ENCODE peak calls at places on chromosome 1, in four cellular contexts. One of them, this sample, is unnamed.

GRCh38 chr1:26161408-26162219 is 2.7 kb downstream of the FAM110D start:
- DNase-seq in mucosa of descending colon: no peak
- DNase-seq in pancreas: peak; percentile 87
- DNase-seq in foreskin fibroblast: peak; percentile 71
- DNase-seq in this sample: peak; percentile 38

GRCh38 chr1:48493970-48494769 is 22.2 kb upstream of the SPATA6 start:
- DNase-seq in pancreas: no peak
- DNase-seq in mucosa of descending colon: no peak
- DNase-seq in foreskin fibroblast: peak; percentile 95
- DNase-seq in this sample: peak; percentile 37

GRCh38 chr1:215923129-215923824 is 356.2 kb downstream of the KCTD3 start:
- DNase-seq in mucosa of descending colon: no peak
- DNase-seq in pancreas: no peak
- DNase-seq in foreskin fibroblast: no peak
- DNase-seq in this sample: no peak

GRCh38 chr1:75768021-75768420 is 18.0 kb upstream of the RABGGTB start:
- DNase-seq in mucosa of descending colon: no peak
- DNase-seq in pancreas: no peak
- DNase-seq in foreskin fibroblast: no peak
- DNase-seq in this sample: no peak

GRCh38 chr1:222417264-222417663 is 130.6 kb downstream of the HHIPL2 start:
- DNase-seq in mucosa of descending colon: no peak
- DNase-seq in foreskin fibroblast: no peak
- DNase-seq in pancreas: no peak
- DNase-seq in this sample: no peak

GRCh38 chr1:221708076-221708571 is 33.8 kb downstream of the DUSP10 start:
- DNase-seq in pancreas: no peak
- DNase-seq in mucosa of descending colon: no peak
- DNase-seq in foreskin fibroblast: no peak
- DNase-seq in this sample: peak; percentile 95

GRCh38 chr1:151565500-151566189 is 25.5 kb downstream of the TUFT1 start:
- DNase-seq in pancreas: no peak
- DNase-seq in mucosa of descending colon: no peak
- DNase-seq in foreskin fibroblast: no peak
- DNase-seq in this sample: no peak

GRCh38 chr1:155247667-155248563 is 7.4 kb downstream of the ENTREP3 start:
- DNase-seq in pancreas: peak; percentile 71
- DNase-seq in foreskin fibroblast: no peak
- DNase-seq in mucosa of descending colon: no peak
- DNase-seq in this sample: no peak

GRCh38 chr1:184512724-184513123 is 125.9 kb downstream of the C1orf21 start:
- DNase-seq in foreskin fibroblast: no peak
- DNase-seq in mucosa of descending colon: no peak
- DNase-seq in pancreas: no peak
- DNase-seq in this sample: no peak

GRCh38 chr1:101128851-101129250 is 103.3 kb upstream of the DPH5 start:
- DNase-seq in mucosa of descending colon: no peak
- DNase-seq in pancreas: no peak
- DNase-seq in foreskin fibroblast: no peak
- DNase-seq in this sample: peak; percentile 75

GRCh38 chr1:97489834-97490233 is 431.0 kb downstream of the DPYD start:
- DNase-seq in mucosa of descending colon: no peak
- DNase-seq in pancreas: no peak
- DNase-seq in foreskin fibroblast: peak; percentile 77
- DNase-seq in this sample: no peak

GRCh38 chr1:59595774-59596173 is 219.0 kb upstream of the HOOK1 start:
- DNase-seq in pancreas: no peak
- DNase-seq in mucosa of descending colon: no peak
- DNase-seq in foreskin fibroblast: peak; percentile 85
- DNase-seq in this sample: no peak

GRCh38 chr1:72724951-72725863 is 442.9 kb upstream of the NEGR1 start:
- DNase-seq in pancreas: peak; percentile 51
- DNase-seq in foreskin fibroblast: no peak
- DNase-seq in mucosa of descending colon: peak; percentile 40
- DNase-seq in this sample: no peak

GRCh38 chr1:215156232-215156631 is 73.7 kb downstream of the KCNK2 start:
- DNase-seq in foreskin fibroblast: peak; percentile 42
- DNase-seq in mucosa of descending colon: no peak
- DNase-seq in pancreas: no peak
- DNase-seq in this sample: no peak

GRCh38 chr1:61253059-61253735 is 170.8 kb downstream of the NFIA start:
- DNase-seq in foreskin fibroblast: peak; percentile 73
- DNase-seq in pancreas: no peak
- DNase-seq in mucosa of descending colon: no peak
- DNase-seq in this sample: no peak

GRCh38 chr1:156767879-156768608 is 709 bp downstream of the PRCC start:
- DNase-seq in mucosa of descending colon: no peak
- DNase-seq in pancreas: peak; percentile 82
- DNase-seq in foreskin fibroblast: peak; percentile 42
- DNase-seq in this sample: no peak

GRCh38 chr1:53944469-53945182 is 873 bp downstream of the IFT25 start:
- DNase-seq in mucosa of descending colon: no peak
- DNase-seq in pancreas: no peak
- DNase-seq in foreskin fibroblast: peak; percentile 36
- DNase-seq in this sample: no peak

GRCh38 chr1:206631085-206631509 is 4.2 kb upstream of the DYRK3 start:
- DNase-seq in foreskin fibroblast: peak; percentile 80
- DNase-seq in pancreas: no peak
- DNase-seq in mucosa of descending colon: no peak
- DNase-seq in this sample: peak; percentile 84

GRCh38 chr1:241899211-241899610 is 51.2 kb downstream of the EXO1 start:
- DNase-seq in foreskin fibroblast: no peak
- DNase-seq in pancreas: no peak
- DNase-seq in mucosa of descending colon: no peak
- DNase-seq in this sample: no peak

GRCh38 chr1:147168626-147169058 is 3.6 kb downstream of the PRKAB2 start:
- DNase-seq in pancreas: no peak
- DNase-seq in foreskin fibroblast: peak; percentile 76
- DNase-seq in mucosa of descending colon: no peak
- DNase-seq in this sample: no peak

GRCh38 chr1:66331641-66332523 is 202.1 kb upstream of the SGIP1 start:
- DNase-seq in pancreas: peak; percentile 45
- DNase-seq in mucosa of descending colon: peak; percentile 68
- DNase-seq in foreskin fibroblast: peak; percentile 86
- DNase-seq in this sample: no peak

GRCh38 chr1:65422241-65423203 is 2.1 kb downstream of the LEPR start:
- DNase-seq in pancreas: no peak
- DNase-seq in mucosa of descending colon: no peak
- DNase-seq in foreskin fibroblast: peak; percentile 44
- DNase-seq in this sample: no peak

GRCh38 chr1:29639741-29640427 is 403.6 kb downstream of the PTPRU start:
- DNase-seq in pancreas: no peak
- DNase-seq in foreskin fibroblast: peak; percentile 37
- DNase-seq in mucosa of descending colon: no peak
- DNase-seq in this sample: no peak

GRCh38 chr1:228366851-228367741 is 39.5 kb downstream of the TRIM11 start:
- DNase-seq in pancreas: peak; percentile 73
- DNase-seq in foreskin fibroblast: no peak
- DNase-seq in mucosa of descending colon: peak; percentile 41
- DNase-seq in this sample: no peak

GRCh38 chr1:50735443-50735842 is 224.6 kb downstream of the FAF1 start:
- DNase-seq in mucosa of descending colon: no peak
- DNase-seq in foreskin fibroblast: peak; percentile 52
- DNase-seq in pancreas: no peak
- DNase-seq in this sample: peak; percentile 30

GRCh38 chr1:7659514-7659913 is 111.6 kb upstream of the VAMP3 start:
- DNase-seq in foreskin fibroblast: no peak
- DNase-seq in mucosa of descending colon: no peak
- DNase-seq in pancreas: no peak
- DNase-seq in this sample: no peak
- H3K4me3 ChIP-seq in foreskin fibroblast: no peak overlapping the region
- H3K4me3 ChIP-seq in mucosa of descending colon: no peak overlapping the region
- H3K4me3 ChIP-seq in pancreas: no peak overlapping the region
- H3K4me3 ChIP-seq in this sample: no peak overlapping the region

GRCh38 chr1:186188004-186188539 is 187.0 kb downstream of the TPR start:
- DNase-seq in pancreas: no peak
- DNase-seq in foreskin fibroblast: peak; percentile 93
- DNase-seq in mucosa of descending colon: no peak
- DNase-seq in this sample: no peak
- H3K4me3 ChIP-seq in pancreas: no peak overlapping the region
- H3K4me3 ChIP-seq in foreskin fibroblast: no peak overlapping the region
- H3K4me3 ChIP-seq in mucosa of descending colon: no peak overlapping the region
- H3K4me3 ChIP-seq in this sample: no peak overlapping the region

GRCh38 chr1:173666646-173667045 is 3.0 kb downstream of the ANKRD45 start:
- DNase-seq in mucosa of descending colon: no peak
- DNase-seq in foreskin fibroblast: peak; percentile 85
- DNase-seq in pancreas: no peak
- DNase-seq in this sample: no peak

GRCh38 chr1:173669491-173669941 is at the start of gene ANKRD45:
- DNase-seq in mucosa of descending colon: peak; percentile 42
- DNase-seq in pancreas: peak; percentile 73
- DNase-seq in foreskin fibroblast: peak; percentile 75
- DNase-seq in this sample: no peak
- H3K4me3 ChIP-seq in mucosa of descending colon: no peak within 1 kb of the TSS
- H3K4me3 ChIP-seq in pancreas: no peak within 1 kb of the TSS
- H3K4me3 ChIP-seq in foreskin fibroblast: peak within 1 kb of the TSS; percentile 54
- H3K4me3 ChIP-seq in this sample: no peak within 1 kb of the TSS

GRCh38 chr1:89950703-89951102 is 44.2 kb upstream of the ZNF326 start:
- DNase-seq in pancreas: no peak
- DNase-seq in foreskin fibroblast: no peak
- DNase-seq in mucosa of descending colon: no peak
- DNase-seq in this sample: no peak
- H3K4me3 ChIP-seq in pancreas: no peak overlapping the region
- H3K4me3 ChIP-seq in foreskin fibroblast: no peak overlapping the region
- H3K4me3 ChIP-seq in mucosa of descending colon: no peak overlapping the region
- H3K4me3 ChIP-seq in this sample: no peak overlapping the region

DNA sequence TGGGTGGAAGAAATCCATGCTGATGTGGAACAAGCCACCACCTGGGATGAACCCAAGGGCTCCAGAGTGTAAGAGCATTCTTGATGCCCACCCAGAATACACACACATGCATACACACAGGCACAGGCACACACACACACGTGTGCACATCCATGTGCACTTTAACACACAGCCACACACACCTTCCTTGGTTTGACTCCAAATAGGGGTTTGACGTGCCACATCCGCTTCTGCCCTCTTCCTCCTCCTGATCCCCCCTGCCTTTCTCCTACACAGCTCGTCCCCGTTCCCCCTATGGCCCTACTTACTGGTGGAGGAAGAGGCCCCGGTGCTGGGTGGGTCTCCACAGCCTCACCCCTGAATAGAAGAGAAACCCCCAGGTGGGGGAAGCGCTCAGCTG is 16.0 kb downstream of the SPATA21 start:
- DNase-seq in foreskin fibroblast: no peak
- DNase-seq in mucosa of descending colon: no peak
- DNase-seq in pancreas: no peak
- DNase-seq in this sample: peak; percentile 63
- H3K4me3 ChIP-seq in foreskin fibroblast: no peak overlapping the region
- H3K4me3 ChIP-seq in mucosa of descending colon: no peak overlapping the region
- H3K4me3 ChIP-seq in pancreas: no peak overlapping the region
- H3K4me3 ChIP-seq in this sample: peak overlapping the region; percentile 36

GRCh38 chr1:24744911-24745710 is at the start of gene CLIC4:
- DNase-seq in pancreas: peak; percentile 100
- DNase-seq in mucosa of descending colon: peak; percentile 100
- DNase-seq in foreskin fibroblast: peak; percentile 100
- DNase-seq in this sample: peak; percentile 96

GRCh38 chr1:24749257-24749656 is 4.0 kb downstream of the CLIC4 start:
- DNase-seq in foreskin fibroblast: no peak
- DNase-seq in mucosa of descending colon: no peak
- DNase-seq in pancreas: no peak
- DNase-seq in this sample: no peak

GRCh38 chr1:24745711-24746582 is 700 bp downstream of the CLIC4 start:
- DNase-seq in mucosa of descending colon: no peak
- DNase-seq in foreskin fibroblast: peak; percentile 79
- DNase-seq in pancreas: no peak
- DNase-seq in this sample: no peak

GRCh38 chr1:24749886-24750285 is 4.6 kb downstream of the CLIC4 start:
- DNase-seq in mucosa of descending colon: no peak
- DNase-seq in pancreas: no peak
- DNase-seq in foreskin fibroblast: no peak
- DNase-seq in this sample: no peak

DNA sequence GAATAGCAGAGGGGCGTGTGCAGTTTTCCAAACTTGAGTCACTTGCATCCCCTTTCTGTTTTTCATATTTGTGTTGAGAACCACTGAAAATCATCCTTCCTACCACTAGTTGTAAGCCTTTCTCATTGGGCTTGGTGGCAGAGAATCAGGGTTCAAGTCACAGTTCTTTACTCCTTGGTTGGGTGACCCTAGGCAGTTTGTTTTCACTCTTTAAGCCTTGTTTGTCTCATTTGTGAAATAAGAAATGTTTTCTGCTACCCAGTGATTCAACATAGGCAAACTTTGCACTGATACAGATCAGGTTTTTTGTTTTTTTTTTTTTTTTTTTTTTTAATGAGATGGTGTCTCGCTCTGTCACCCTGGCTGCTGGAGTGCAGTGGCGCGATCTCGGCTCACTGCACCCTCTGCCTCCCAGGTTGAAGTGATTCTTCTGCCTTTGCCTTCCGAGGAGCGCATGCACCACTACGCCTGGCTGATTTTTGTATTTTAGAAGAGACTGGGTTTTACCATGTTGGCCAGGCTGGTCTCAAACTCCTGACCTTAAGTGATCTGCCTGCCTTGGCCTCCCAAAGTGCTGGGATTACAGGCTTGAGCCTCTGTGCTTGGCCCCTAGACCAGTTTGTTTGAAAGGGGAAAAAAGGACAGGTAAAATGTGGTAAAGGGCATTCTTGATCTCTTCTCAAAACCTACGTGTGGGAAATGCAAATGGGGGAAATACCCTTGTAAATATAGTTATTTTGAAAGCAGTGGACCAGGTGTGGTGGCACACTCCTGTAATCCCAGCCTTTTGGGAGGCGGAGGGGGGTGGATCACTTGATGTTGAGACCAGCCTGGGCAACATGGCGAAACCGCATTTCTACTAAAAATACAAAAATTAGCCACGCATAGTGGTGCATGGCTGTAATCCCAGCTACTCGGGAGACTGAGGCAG is 3.2 kb downstream of the CLIC4 start:
- DNase-seq in pancreas: no peak
- DNase-seq in foreskin fibroblast: no peak
- DNase-seq in mucosa of descending colon: no peak
- DNase-seq in this sample: no peak
- H3K4me3 ChIP-seq in pancreas: no peak overlapping the region
- H3K4me3 ChIP-seq in foreskin fibroblast: peak overlapping the region; percentile 92
- H3K4me3 ChIP-seq in mucosa of descending colon: no peak overlapping the region
- H3K4me3 ChIP-seq in this sample: no peak overlapping the region

GRCh38 chr1:224181453-224181810 is 1.6 kb upstream of the DEGS1 start:
- DNase-seq in pancreas: no peak
- DNase-seq in foreskin fibroblast: no peak
- DNase-seq in mucosa of descending colon: no peak
- DNase-seq in this sample: no peak
- H3K4me3 ChIP-seq in pancreas: no peak overlapping the region
- H3K4me3 ChIP-seq in foreskin fibroblast: no peak overlapping the region
- H3K4me3 ChIP-seq in mucosa of descending colon: no peak overlapping the region
- H3K4me3 ChIP-seq in this sample: no peak overlapping the region

This sample was measured in Jurkat, Clone E6-1.